ENCODE peak calls at places on chromosome 16, in five cellular contexts. U is H1, X is sigmoid colon, S is spleen, M is endothelial cell of umbilical vein. B is an unnamed sample.
A peak's percentile ranks its signal among the peaks of the same experiment; 100 is the strongest.

GRCh38 chr16:2938206-2938605 is 25.9 kb upstream of the KREMEN2 start:
- DNase-seq in X (no peak), S (no peak), M (no peak), U (no peak), B (no peak)

GRCh38 chr16:55274391-55274790 is 49.6 kb upstream of the IRX6 start:
- DNase-seq in X (no peak), U (no peak), S (no peak), M (no peak), B (no peak)

GRCh38 chr16:15484662-15485061 is 50.3 kb downstream of the BMERB1 start:
- DNase-seq in X (no peak), S (no peak), U (no peak), M (no peak), B (no peak)

GRCh38 chr16:86663691-86664517 is 85.6 kb downstream of the FOXL1 start:
- DNase-seq in U (no peak), S (no peak), X (no peak), M (peak; percentile 39), B (no peak)

GRCh38 chr16:16821261-16821660 is 442.3 kb downstream of the NPIPA7 start:
- DNase-seq in U (no peak), M (no peak), S (no peak), X (no peak), B (no peak)

GRCh38 chr16:9318764-9319163 is 227.3 kb downstream of the HAPSTR1 start:
- DNase-seq in U (no peak), X (no peak), S (no peak), M (no peak), B (no peak)

GRCh38 chr16:58464916-58465731 is 34.8 kb upstream of the NDRG4 start:
- DNase-seq in M (peak; percentile 66), X (no peak), U (no peak), S (peak; percentile 54), B (no peak)

GRCh38 chr16:87185313-87185712 is 131.9 kb downstream of the C16orf95 start:
- DNase-seq in S (no peak), U (no peak), M (no peak), X (no peak), B (no peak)

GRCh38 chr16:23842137-23842600 is 6.4 kb downstream of the PRKCB start:
- DNase-seq in U (no peak), M (no peak), X (no peak), S (no peak), B (no peak)

GRCh38 chr16:85965125-85965524 is 66.2 kb downstream of the IRF8 start:
- DNase-seq in M (no peak), X (no peak), S (no peak), U (no peak), B (no peak)

GRCh38 chr16:14286381-14287230 is 215.5 kb downstream of the MRTFB start:
- DNase-seq in U (no peak), S (no peak), X (no peak), M (peak; percentile 46), B (no peak)

GRCh38 chr16:2239231-2239675 is 3.0 kb downstream of the DNASE1L2 start:
- DNase-seq in X (no peak), M (no peak), U (no peak), S (no peak), B (no peak)

GRCh38 chr16:57213462-57213861 is 27.3 kb downstream of the RSPRY1 start:
- DNase-seq in U (no peak), S (no peak), M (no peak), X (no peak), B (no peak)
- TF ChIP-seq POLR2AphosphoS5 in U (no peak), S (no peak), M (no peak), X (no peak), B (peak; percentile 15)

DNA sequence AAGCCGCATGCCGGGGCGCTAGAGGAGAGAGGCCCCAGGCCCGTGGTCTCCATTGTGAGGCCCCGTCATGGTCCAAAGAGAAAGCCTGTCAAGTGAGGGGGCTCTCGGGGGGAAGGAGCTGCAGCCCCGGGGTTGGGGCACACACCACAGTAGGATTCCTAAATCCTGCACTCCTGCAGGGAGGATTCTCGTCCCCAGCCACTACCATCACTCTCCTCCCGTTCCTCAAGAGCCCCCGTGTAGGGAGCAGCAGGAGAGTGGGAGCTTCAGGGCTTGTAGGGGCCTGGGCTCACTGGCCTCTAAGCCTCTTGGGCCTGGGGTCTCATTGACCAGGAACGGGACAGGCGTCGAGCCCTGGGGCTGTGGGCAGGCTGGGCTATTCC is 811 bp downstream of the C16orf86 start:
- DNase-seq in S (no peak), U (no peak), M (no peak), X (no peak), B (no peak)
- H3K4me3 ChIP-seq in S (peak overlapping the region; percentile 79), U (peak overlapping the region; percentile 73), M (no peak overlapping the region), X (peak overlapping the region; percentile 99), B (peak overlapping the region; percentile 67)

GRCh38 chr16:66603537-66604375 is 748 bp upstream of the CMTM3 start:
- DNase-seq in X (peak; percentile 86), M (peak; percentile 61), S (peak; percentile 92), U (no peak), B (peak; percentile 42)
- TF ChIP-seq POLR2A in X (no peak), M (no peak), S (no peak), U (peak; percentile 38), B (no peak)

DNA sequence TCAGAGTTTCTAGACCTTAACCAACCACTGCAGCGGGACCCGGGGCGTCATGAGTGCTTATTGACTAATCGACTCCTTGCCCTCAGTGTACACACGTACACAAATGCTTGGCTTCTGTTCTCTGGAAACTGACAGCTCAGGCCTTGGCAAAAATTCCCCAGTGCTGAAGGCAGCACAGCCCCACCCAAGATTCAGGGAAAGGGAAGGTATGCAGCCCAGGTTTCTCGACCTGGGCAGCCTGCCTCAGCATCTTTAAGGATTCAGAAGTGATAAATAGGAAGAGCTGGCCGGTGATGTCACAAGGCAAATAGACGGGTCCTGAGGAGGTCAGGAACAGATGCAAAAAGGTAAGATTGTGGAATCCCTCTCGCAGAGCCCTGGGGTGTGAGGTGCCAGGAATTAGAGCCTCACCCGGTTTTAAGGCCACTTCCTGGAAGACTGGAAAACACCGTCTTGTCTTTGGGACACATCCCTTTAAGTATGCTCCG is 9.0 kb upstream of the CDH3 start:
- DNase-seq in S (no peak), U (no peak), M (no peak), X (no peak), B (peak; percentile 37)
- TF ChIP-seq POLR2AphosphoS5 in S (no peak), U (no peak), M (no peak), X (no peak), B (peak; percentile 10)

DNA sequence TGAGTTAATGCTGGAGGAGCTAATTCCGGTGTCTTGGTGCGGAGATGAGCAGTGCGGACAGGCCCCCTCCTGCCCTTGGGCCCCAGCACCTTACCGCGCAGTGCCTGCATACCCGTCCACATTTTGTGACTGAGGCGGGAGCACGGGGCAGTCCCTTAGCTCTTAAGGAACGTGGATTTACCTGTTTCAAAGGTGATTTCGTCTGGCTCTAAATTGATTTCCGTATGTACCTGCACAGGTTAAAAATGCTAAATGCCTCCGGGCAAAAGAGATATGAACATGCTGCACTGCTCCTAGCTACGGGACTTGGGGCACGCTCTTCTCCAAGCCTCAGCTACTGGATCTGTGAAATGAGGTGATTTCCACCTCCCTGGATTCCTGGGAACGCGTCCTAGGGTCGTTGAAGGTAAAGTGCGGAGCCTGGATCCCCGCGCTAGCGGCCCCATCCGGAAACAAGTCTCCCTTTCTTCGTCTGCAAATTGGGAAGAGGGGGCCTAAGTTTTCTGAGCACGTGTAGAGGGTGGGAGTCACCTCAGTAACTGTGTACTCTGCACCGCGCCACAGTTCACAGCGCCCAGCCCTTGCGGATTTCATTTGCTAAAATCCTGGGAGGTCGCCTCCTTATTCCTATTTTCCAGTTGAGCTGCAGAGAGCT is 669 bp upstream of the CRISPLD2 start:
- DNase-seq in S (no peak), U (no peak), X (no peak), M (no peak), B (no peak)
- H3K4me3 ChIP-seq in S (peak overlapping the region; percentile 61), U (peak overlapping the region; percentile 67), X (peak overlapping the region; percentile 74), M (no peak overlapping the region), B (peak overlapping the region; percentile 48)

DNA sequence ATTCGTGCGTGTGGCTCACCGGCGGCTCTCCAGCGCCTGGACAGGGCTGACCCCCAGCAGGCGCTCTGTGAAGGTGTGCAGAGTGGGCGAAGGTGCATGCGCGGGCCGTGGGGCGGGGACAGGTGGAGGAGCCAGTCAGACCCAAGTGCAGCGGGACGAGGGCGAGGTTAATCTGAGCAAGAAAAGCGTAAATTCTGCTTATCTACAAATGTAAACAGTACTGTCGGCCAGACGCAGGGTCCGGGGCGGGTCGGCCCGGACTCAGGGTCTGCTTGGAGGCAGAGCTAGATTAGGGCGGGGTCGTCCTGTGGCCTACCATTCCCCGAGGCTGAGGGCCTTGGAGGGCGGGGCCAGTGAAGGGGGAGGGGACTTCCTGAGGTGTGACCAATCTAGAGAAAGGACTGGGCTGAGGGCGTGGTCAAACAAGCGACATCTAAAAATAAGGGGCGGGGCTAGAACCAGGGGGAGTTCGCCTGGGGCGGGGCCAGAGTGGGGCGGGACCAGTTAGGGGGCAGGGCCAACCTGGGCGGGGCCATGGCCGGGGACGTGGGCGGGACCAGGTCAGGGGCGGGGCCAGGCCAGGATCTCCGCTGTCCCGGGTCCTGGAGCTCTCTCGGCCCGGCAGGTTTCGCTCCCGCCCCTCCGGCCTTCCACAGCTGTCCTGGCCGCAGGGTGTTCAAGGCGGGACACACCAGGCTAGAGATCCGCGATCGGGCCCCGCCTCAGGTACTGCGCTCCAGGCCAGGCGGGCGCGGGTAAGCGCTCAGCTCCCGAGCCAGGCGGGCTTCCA is at the start of gene SEC14L5:
- DNase-seq in U (peak; percentile 99), S (peak; percentile 96), X (peak; percentile 98), M (peak; percentile 98), B (peak; percentile 99)
- TF ChIP-seq POLR2A in U (no peak), S (no peak), X (no peak), M (no peak), B (peak; percentile 58)

DNA sequence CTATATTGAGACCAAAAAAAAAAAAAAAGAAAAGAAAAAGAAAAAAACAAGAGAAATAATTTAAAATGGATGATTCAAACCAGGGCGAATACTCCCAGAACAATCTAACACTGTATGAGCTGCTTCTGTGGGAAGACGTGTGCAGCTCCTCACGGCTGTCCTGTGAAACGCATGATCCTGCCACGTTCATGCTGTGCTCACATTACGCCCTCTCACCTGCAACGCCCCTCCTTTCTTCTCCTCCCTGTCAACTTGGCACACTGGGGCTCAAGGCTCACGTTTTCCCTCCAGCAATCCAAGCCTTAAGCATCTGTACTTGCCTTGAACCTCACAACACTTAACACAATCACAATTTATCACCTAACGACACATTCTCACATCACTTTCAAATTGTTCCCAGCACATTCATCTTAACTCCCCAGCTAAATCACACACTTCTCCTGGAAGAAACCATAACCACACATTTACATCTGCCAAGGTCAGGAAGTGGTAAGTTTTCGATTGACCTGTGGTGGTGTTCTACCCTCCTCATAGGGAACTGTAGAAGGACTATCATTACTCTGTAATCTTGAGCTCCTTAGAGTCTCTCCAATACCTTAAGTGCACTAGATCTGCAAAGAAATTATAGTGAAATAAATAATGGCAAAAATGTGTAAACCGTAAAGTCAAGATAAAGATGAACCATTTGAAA is 29.1 kb downstream of the MBTPS1 start:
- DNase-seq in X (no peak), S (no peak), U (no peak), M (no peak), B (no peak)
- TF ChIP-seq POLR2AphosphoS5 in X (no peak), S (no peak), U (no peak), M (no peak), B (no peak)

GRCh38 chr16:51164167-51164566 is 13.1 kb upstream of the SALL1 start:
- DNase-seq in X (no peak), M (no peak), S (no peak), U (no peak), B (no peak)
- H3K4me3 ChIP-seq in X (no peak overlapping the region), M (no peak overlapping the region), S (no peak overlapping the region), U (no peak overlapping the region), B (no peak overlapping the region)

B was measured in prostate gland.